ENCODE peak calls at places on chromosomes 7 and 10, in nine cellular contexts. Q is suprapubic skin, O is neural crest cell, V is upper lobe of right lung, F is astrocyte of the spinal cord, C is tibial nerve, G is left ventricle myocardium inferior, A is fibroblast of the aortic adventitia, E is choroid plexus epithelial cell. X is an unnamed sample.

GRCh38 chr7:45680776-45681175 is 106.6 kb downstream of the ADCY1 start:
- DNase-seq in O (no peak), Q (no peak), F (no peak), V (peak; percentile 38), G (no peak), E (no peak), C (no peak), A (no peak), X (no peak)

GRCh38 chr10:92830478-92831389 is 17.6 kb upstream of the EXOC6 start:
- DNase-seq in A (no peak), F (no peak), C (no peak), Q (no peak), E (no peak), V (no peak), O (no peak), G (no peak), X (no peak)

GRCh38 chr10:90193240-90193985 is 492.0 kb downstream of the KIF20B start:
- DNase-seq in E (peak; percentile 75), G (no peak), Q (no peak), A (peak; percentile 95), O (no peak), V (no peak), F (peak; percentile 56), C (no peak), X (no peak)

GRCh38 chr10:71077796-71078453 is 134.4 kb upstream of the UNC5B start:
- DNase-seq in O (no peak), A (no peak), C (no peak), G (no peak), F (no peak), E (no peak), Q (peak; percentile 2), V (peak; percentile 38), X (no peak)

GRCh38 chr7:80707318-80707717 is 68.9 kb downstream of the CD36 start:
- DNase-seq in G (no peak), V (no peak), F (no peak), Q (no peak), A (no peak), O (no peak), E (peak; percentile 22), C (no peak), X (no peak)

GRCh38 chr7:74193913-74194312 is 15.9 kb upstream of the LAT2 start:
- DNase-seq in C (no peak), Q (no peak), A (no peak), E (no peak), O (no peak), G (no peak), F (no peak), V (no peak), X (no peak)

GRCh38 chr7:101201695-101202602 is 1.1 kb upstream of the MOGAT3 start:
- DNase-seq in Q (no peak), G (no peak), A (no peak), V (no peak), O (no peak), C (no peak), F (no peak), E (no peak), X (no peak)

GRCh38 chr7:91320679-91321078 is 56.4 kb downstream of the FZD1 start:
- DNase-seq in C (no peak), Q (no peak), F (no peak), G (no peak), E (no peak), O (no peak), V (no peak), A (no peak), X (no peak)

GRCh38 chr7:101676956-101677355 is 47.9 kb upstream of the MYL10 start:
- DNase-seq in E (no peak), A (no peak), G (no peak), F (no peak), Q (no peak), C (no peak), V (no peak), O (no peak), X (no peak)

GRCh38 chr10:16425449-16425848 is 11.4 kb upstream of the PTER start:
- DNase-seq in Q (no peak), F (no peak), V (no peak), C (no peak), E (no peak), G (no peak), O (no peak), A (no peak), X (no peak)

GRCh38 chr10:100999742-101000601 is at the start of gene LZTS2:
- DNase-seq in V (no peak), G (no peak), O (no peak), E (no peak), Q (no peak), C (peak; percentile 33), F (no peak), A (peak; percentile 26), X (no peak)

GRCh38 chr10:117723343-117723742 is 180.8 kb downstream of the EMX2 start:
- DNase-seq in C (no peak), F (no peak), V (no peak), E (no peak), A (no peak), G (no peak), O (no peak), Q (no peak), X (no peak)

GRCh38 chr7:132084776-132085388 is 491.4 kb downstream of the PLXNA4 start:
- DNase-seq in C (no peak), E (peak; percentile 36), Q (no peak), A (peak; percentile 25), F (no peak), V (no peak), G (no peak), O (no peak), X (no peak)

GRCh38 chr7:30411173-30411572 is 67.4 kb downstream of the NOD1 start:
- DNase-seq in C (no peak), G (no peak), A (no peak), F (no peak), V (no peak), Q (no peak), E (no peak), O (no peak), X (no peak)

GRCh38 chr10:38118072-38118807 is 24.1 kb downstream of the ZNF37A start:
- DNase-seq in C (no peak), Q (no peak), G (no peak), F (peak; percentile 39), O (no peak), A (peak; percentile 18), E (peak; percentile 51), V (no peak), X (no peak)

GRCh38 chr10:437698-438490 is 251.6 kb downstream of the DIP2C start:
- DNase-seq in F (no peak), V (no peak), Q (no peak), O (no peak), C (no peak), A (no peak), G (no peak), E (no peak), X (no peak)

GRCh38 chr10:100551231-100551630 is 15.5 kb downstream of the HIF1AN start:
- DNase-seq in O (no peak), E (no peak), F (no peak), C (no peak), A (no peak), Q (no peak), V (no peak), G (no peak), X (no peak)

DNA sequence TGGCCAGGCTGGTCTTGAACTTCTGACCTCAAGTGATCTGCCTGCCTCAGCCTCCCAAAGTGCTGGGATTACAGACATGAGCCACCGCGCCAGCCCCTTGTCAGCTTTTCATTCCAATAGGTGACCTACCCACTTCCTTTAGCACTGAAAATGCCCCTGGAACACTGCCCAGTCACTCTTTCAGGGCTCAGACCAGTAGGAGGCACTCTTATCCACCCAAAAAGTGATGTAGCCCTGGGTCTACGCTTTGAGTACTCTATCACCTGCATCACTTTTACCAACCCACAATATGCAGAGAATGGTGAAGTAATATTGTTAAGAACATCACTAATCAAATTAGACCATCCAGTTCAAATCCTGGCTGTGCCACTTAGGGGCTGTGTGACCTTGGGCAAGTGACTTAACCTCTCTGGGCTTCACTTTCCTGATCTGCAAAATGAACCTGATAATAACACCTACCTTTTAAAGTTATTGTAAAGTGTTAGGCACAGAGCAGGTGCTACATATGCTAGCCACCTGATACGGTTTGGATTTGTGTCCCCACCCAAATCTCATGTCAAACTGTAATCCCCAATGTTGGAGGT is 5.2 kb downstream of the CALN1 start:
- DNase-seq in E (no peak), A (no peak), G (no peak), Q (no peak), C (no peak), O (no peak), V (no peak), F (no peak), X (no peak)
- TF ChIP-seq CTCF in E (no peak), A (no peak), G (no peak), Q (no peak), C (no peak), O (no peak), V (no peak), F (no peak), X (no peak)

DNA sequence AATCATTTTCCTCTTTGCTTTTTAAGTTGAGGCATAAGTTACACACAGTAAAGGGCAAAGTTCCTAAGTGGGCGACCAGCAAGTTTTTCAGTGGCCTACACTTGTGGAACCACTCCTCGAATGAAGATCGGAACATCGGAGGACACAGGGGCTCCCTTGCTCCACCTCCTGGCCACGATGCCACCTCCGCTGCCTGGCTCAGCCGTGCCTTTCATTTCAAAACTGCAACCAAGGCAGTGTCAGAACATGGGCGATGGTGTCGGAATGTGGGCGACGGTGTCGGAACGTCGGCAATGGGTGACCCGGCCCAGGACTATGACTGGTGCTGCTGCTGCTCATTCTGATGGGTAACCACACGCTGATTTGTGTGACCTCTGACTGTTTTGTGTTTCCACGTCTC is 9.6 kb upstream of the VIPR2 start:
- DNase-seq in C (no peak), O (no peak), F (no peak), V (no peak), G (no peak), Q (no peak), E (no peak), A (no peak), X (no peak)
- TF ChIP-seq CTCF in C (no peak), O (no peak), F (no peak), V (peak; percentile 18), G (peak; percentile 58), Q (no peak), E (no peak), A (no peak), X (no peak)

DNA sequence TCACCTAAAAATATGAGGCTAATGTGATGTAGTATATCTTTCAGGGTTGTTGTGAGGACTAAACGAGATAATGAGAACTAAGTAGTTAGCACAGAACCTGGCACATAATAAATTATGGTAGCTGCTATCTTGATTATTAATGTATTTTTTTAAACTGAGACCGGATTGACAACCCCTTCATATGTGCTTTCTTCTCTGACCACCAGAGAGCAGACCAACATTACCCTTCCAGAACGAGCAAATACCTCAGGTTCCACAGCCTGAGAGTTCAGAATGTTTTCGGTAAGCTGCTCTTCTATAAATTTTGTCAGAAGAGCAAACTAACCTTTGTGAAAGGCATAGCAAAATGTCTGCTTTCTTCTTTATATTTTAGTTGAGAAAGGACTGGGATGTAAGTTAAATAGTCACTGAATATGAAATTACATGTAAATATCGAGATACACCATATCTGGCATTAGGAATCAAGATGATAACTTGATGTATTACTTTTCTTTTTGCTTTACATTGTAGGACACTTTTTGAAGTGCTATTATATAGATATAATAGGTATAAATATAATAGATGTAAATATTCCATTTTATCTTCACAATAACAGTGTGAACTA is 13.6 kb upstream of the BPGM start:
- DNase-seq in A (peak; percentile 73), O (no peak), Q (no peak), C (no peak), E (peak; percentile 85), G (no peak), V (no peak), F (peak; percentile 58), X (no peak)
- TF ChIP-seq CTCF in A (peak; percentile 66), O (peak; percentile 74), Q (peak; percentile 42), C (peak; percentile 40), E (peak; percentile 76), G (peak; percentile 66), V (peak; percentile 60), F (peak; percentile 69), X (peak; percentile 47)

GRCh38 chr7:140506788-140507464 is 27.6 kb upstream of the MKRN1 start:
- DNase-seq in G (peak; percentile 61), A (peak; percentile 57), V (no peak), F (peak; percentile 80), O (no peak), E (peak; percentile 96), Q (no peak), C (no peak), X (no peak)
- TF ChIP-seq CTCF in G (peak; percentile 38), A (peak; percentile 29), V (no peak), F (peak; percentile 30), O (no peak), E (peak; percentile 68), Q (no peak), C (no peak), X (no peak)

X was measured in CD14-positive monocyte.